ENCODE peak calls at places on chromosomes 12 and 14, in six cellular contexts. O, Z, C, A, R and X are unnamed samples.

GRCh38 chr12:92041742-92042141 is 103.9 kb downstream of the BTG1 start:
- DNase-seq in Z (peak; percentile 33), R (no peak), O (no peak), C (no peak), A (no peak), X (no peak)

GRCh38 chr12:2064078-2064507 is 11.3 kb downstream of the CACNA1C start:
- DNase-seq in O (no peak), R (no peak), Z (peak; percentile 59), A (no peak), C (no peak), X (no peak)

GRCh38 chr12:54624316-54625279 is 10.1 kb downstream of the LACRT start:
- DNase-seq in R (no peak), Z (no peak), O (no peak), C (no peak), A (no peak), X (no peak)

GRCh38 chr12:93853698-93854478 is 176.7 kb downstream of the CRADD start:
- DNase-seq in C (no peak), Z (no peak), O (no peak), R (no peak), A (no peak), X (no peak)

GRCh38 chr12:57718641-57719528 is 19.7 kb downstream of the AGAP2 start:
- DNase-seq in C (no peak), R (no peak), Z (no peak), O (peak; percentile 35), A (no peak), X (no peak)

GRCh38 chr12:71061451-71061850 is 96.3 kb downstream of the TSPAN8 start:
- DNase-seq in A (no peak), O (peak; percentile 55), Z (no peak), C (no peak), R (no peak), X (no peak)

GRCh38 chr12:52228366-52228765 is 4.7 kb upstream of the KRT7 start:
- DNase-seq in A (no peak), Z (no peak), R (no peak), C (no peak), O (no peak), X (no peak)

GRCh38 chr14:52767058-52767833 is 24.2 kb downstream of the GNPNAT1 start:
- DNase-seq in C (peak; percentile 13), O (no peak), R (no peak), Z (peak; percentile 23), A (no peak), X (no peak)

GRCh38 chr14:53432378-53432802 is 279.3 kb upstream of the DDHD1 start:
- DNase-seq in A (no peak), Z (peak; percentile 60), C (no peak), O (no peak), R (peak; percentile 40), X (no peak)

GRCh38 chr14:33737446-33737845 is 213.4 kb downstream of the EGLN3 start:
- DNase-seq in C (no peak), R (no peak), Z (no peak), O (no peak), A (no peak), X (no peak)

GRCh38 chr14:100545359-100545758 is 41.9 kb downstream of the BEGAIN start:
- DNase-seq in R (no peak), A (no peak), C (no peak), O (no peak), Z (no peak), X (no peak)

GRCh38 chr14:100544506-100545141 is 42.6 kb downstream of the BEGAIN start:
- DNase-seq in A (no peak), O (no peak), C (no peak), Z (no peak), R (no peak), X (peak; percentile 48)

GRCh38 chr14:100547633-100548294 is 39.5 kb downstream of the BEGAIN start:
- DNase-seq in R (peak; percentile 55), O (peak; percentile 89), C (peak; percentile 84), A (peak; percentile 63), Z (peak; percentile 21), X (peak; percentile 82)

GRCh38 chr14:100548295-100548655 is 38.9 kb downstream of the BEGAIN start:
- DNase-seq in C (no peak), A (no peak), R (no peak), Z (no peak), O (no peak), X (no peak)

DNA sequence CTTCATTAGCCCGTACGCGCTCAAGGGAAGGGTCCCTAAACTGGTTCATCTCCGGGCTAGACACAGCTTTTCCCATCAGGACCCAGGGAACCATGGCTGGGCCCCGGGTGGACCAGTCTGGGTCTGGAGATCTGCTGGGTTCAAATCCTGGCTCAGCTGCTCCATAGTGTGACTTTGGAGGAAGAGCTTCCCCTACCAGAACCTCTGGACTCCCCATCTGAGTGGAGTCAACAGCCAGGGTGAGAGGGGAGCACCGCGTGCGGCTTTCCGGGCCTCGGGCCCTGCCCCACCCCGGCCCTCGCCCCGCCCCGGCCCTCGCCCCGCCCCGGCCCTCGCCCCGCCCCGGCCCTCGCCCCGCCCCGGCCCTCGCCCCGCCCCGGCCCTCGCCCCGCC is 41.2 kb downstream of the BEGAIN start:
- DNase-seq in Z (no peak), C (no peak), O (no peak), A (peak; percentile 36), R (no peak), X (no peak)
- TF ChIP-seq POLR2A in Z (no peak), C (peak; percentile 2), O (no peak), A (no peak), R (peak; percentile 20), X (no peak)

GRCh38 chr12:12358528-12358927 is 1.6 kb downstream of the BORCS5 start:
- DNase-seq in Z (no peak), O (no peak), C (no peak), R (no peak), A (no peak), X (no peak)
- H3K4me3 ChIP-seq in Z (no peak overlapping the region), O (peak overlapping the region; percentile 77), C (no peak overlapping the region), R (peak overlapping the region; percentile 92), A (no peak overlapping the region), X (no peak overlapping the region)

GRCh38 chr12:9754984-9755383 is 5.7 kb downstream of the CD69 start:
- DNase-seq in C (no peak), R (no peak), A (no peak), O (no peak), Z (no peak), X (no peak)
- TF ChIP-seq POLR2A in C (no peak), R (no peak), A (no peak), O (no peak), Z (no peak), X (no peak)

DNA sequence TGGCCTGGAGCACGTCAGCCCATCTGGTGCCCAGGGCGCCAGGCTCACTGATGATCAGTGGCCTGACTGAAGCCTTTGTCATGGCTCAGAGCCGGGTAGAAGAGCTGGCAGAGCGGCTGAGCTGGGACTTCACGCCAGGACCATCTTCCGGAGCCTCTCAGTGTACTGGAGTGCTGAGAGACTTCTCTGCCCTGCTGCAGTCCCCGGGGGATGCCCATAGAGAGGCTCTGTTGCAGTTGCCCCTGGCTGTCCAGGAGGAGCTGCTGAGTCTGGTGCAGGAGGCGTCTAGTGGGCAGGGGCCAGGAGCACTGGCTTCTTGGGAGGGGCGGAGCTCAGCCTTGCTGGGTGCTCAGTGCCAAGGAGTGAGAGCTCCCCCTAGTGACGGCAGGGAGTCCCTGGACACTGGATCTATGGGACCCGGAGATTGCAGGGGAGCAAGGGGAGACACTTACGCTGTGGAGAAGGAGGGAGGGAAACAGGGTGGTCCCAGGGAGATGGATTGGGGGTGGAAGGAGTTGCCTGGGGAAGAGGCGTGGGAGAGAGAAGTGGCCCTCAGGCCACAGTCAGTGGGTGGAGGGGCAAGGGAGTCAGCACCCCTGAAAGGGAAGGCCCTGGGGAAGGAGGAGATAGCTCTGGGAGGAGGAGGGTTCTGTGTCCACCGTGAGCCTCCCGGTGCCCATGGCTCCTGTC is 2.0 kb downstream of the KHNYN start:
- DNase-seq in Z (peak; percentile 91), O (peak; percentile 95), R (peak; percentile 92), C (peak; percentile 94), A (peak; percentile 91), X (peak; percentile 94)
- H3K4me3 ChIP-seq in Z (no peak overlapping the region), O (peak overlapping the region; percentile 96), R (peak overlapping the region; percentile 95), C (no peak overlapping the region), A (no peak overlapping the region), X (peak overlapping the region; percentile 61)

DNA sequence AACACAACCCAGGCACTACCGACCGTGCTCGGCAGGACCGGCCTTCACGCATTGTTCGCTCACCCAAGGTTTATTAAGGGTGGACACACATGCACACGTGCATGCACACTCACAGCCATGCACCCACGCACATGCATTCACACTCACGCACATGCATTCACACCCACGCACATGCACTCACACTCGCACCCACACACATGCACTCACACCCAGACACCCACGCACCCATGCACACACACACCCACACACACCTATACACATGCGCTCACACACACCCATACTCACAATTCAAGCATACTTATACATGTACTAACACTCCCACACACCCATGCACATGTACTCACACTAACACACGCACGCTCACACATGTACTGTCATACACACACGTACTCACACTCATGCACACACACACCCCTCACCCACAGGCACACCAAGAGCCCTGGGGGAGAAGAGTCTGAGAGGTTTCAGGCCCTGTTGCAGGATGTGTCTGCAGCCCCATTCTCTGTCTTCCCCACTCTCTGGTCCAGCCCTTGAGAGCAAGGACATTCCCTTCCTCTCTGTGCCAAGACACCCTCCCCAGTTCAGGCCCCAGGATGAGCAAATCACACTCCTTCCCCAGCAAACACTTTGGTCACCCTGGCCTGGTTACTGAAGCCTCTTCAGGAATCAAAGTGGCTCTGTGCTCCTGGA is 49.4 kb upstream of the BCL11B start:
- DNase-seq in O (no peak), Z (no peak), C (no peak), R (no peak), A (no peak), X (no peak)
- TF ChIP-seq POLR2A in O (no peak), Z (no peak), C (no peak), R (no peak), A (no peak), X (no peak)

DNA sequence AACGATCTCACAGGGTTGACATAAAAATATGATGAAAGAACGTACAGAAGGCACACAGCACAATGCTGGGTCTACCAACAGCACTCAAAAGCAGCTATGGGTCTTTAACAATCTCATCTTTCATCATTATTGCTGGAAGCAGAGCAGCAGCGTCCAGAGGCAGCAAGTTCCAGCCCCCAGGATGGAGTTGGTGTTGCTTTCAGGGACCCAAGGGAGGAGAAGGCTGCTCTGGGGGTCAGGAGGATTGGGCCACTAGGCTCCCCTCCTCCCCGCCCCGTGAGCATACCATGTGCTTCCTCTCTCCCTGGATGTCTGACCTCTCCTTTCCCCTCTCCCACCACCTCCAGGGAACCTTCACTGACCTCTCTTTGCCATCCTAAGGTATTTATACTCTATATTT is 13.3 kb downstream of the KCTD10 start:
- DNase-seq in Z (no peak), R (no peak), A (no peak), O (no peak), C (no peak), X (no peak)
- H3K4me3 ChIP-seq in Z (peak overlapping the region; percentile 9), R (no peak overlapping the region), A (no peak overlapping the region), O (peak overlapping the region; percentile 4), C (no peak overlapping the region), X (no peak overlapping the region)

GRCh38 chr12:6904280-6905276 is at the start of gene LRRC23:
- DNase-seq in C (peak; percentile 99), Z (peak; percentile 93), O (peak; percentile 99), A (peak; percentile 97), R (peak; percentile 95), X (peak; percentile 99)
- TF ChIP-seq POLR2A in C (peak; percentile 71), Z (peak; percentile 60), O (no peak), A (peak; percentile 58), R (no peak), X (peak; percentile 56)

DNA sequence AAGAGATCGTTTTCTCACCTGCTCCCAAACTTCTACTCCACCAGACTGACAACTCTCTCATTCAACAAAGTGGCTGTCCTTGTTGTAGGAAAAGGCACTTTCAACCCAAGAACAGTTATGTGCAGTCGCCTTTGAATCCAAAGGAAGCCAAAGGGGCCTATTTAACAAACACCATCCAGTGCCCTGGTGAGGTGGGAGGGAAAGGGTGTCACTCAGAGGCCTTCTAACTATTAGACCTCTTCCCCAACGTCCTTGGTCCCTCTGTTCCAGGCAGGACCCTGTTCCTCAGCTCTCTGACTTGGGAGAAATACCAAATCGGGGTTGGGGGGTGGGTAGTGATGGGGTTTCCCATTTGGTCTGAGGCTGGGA is 3.2 kb downstream of the SIX4 start:
- DNase-seq in A (no peak), R (no peak), Z (no peak), O (no peak), C (no peak), X (no peak)
- H3K4me3 ChIP-seq in A (peak overlapping the region; percentile 64), R (peak overlapping the region; percentile 77), Z (peak overlapping the region; percentile 71), O (no peak overlapping the region), C (no peak overlapping the region), X (no peak overlapping the region)